ENCODE peak calls at places on chromosome 17, in four cellular contexts. S is heart left ventricle, L is suprapubic skin, T is astrocyte. R is an unnamed sample.

GRCh38 chr17:63974594-63975192 is 2.0 kb upstream of the SCN4A start:
- DNase-seq in S (peak; percentile 38), L (no peak), T (peak; percentile 58), R (no peak)

GRCh38 chr17:65936013-65936412 is 255.9 kb downstream of the CEP112 start:
- DNase-seq in S (no peak), L (no peak), T (peak; percentile 16), R (no peak)

GRCh38 chr17:52255347-52255746 is 96.8 kb upstream of the CA10 start:
- DNase-seq in S (no peak), L (no peak), T (no peak), R (no peak)

GRCh38 chr17:63490321-63490720 is 13.5 kb downstream of the ACE start:
- DNase-seq in S (no peak), L (no peak), T (no peak), R (no peak)

GRCh38 chr17:48843172-48843900 is 12.5 kb downstream of the CALCOCO2 start:
- DNase-seq in S (no peak), L (no peak), T (peak; percentile 63), R (no peak)

GRCh38 chr17:36546418-36547093 is 1.8 kb downstream of the GGNBP2 start:
- DNase-seq in S (no peak), L (no peak), T (no peak), R (no peak)

GRCh38 chr17:43880420-43880991 is 26.8 kb downstream of the MPP2 start:
- DNase-seq in S (no peak), L (no peak), T (no peak), R (no peak)

GRCh38 chr17:81448960-81449359 is 53.7 kb downstream of the BAHCC1 start:
- DNase-seq in S (no peak), L (no peak), T (no peak), R (no peak)

GRCh38 chr17:77254961-77255741 is 114.4 kb downstream of the SEC14L1 start:
- DNase-seq in S (no peak), L (no peak), T (peak; percentile 69), R (no peak)

GRCh38 chr17:6427284-6427781 is 7.6 kb downstream of the AIPL1 start:
- DNase-seq in S (no peak), L (no peak), T (peak; percentile 51), R (no peak)

GRCh38 chr17:73357981-73358380 is 46.2 kb upstream of the CDC42EP4 start:
- DNase-seq in S (no peak), L (no peak), T (no peak), R (no peak)

GRCh38 chr17:10821770-10822169 is 16.1 kb downstream of the PIRT start:
- DNase-seq in S (no peak), L (no peak), T (no peak), R (no peak)

GRCh38 chr17:37787055-37787720 is 42.3 kb upstream of the HNF1B start:
- DNase-seq in S (no peak), L (no peak), T (peak; percentile 59), R (no peak)

GRCh38 chr17:70581459-70581858 is 412.1 kb downstream of the KCNJ2 start:
- DNase-seq in S (no peak), L (no peak), T (no peak), R (no peak)

GRCh38 chr17:4631836-4632582 is 9.5 kb downstream of the ALOX15 start:
- DNase-seq in S (no peak), L (no peak), T (peak; percentile 15), R (no peak)

GRCh38 chr17:75430159-75430748 is 24.8 kb upstream of the GRB2 start:
- DNase-seq in S (no peak), L (no peak), T (peak; percentile 92), R (no peak)

GRCh38 chr17:4950075-4950756 is 703 bp upstream of the ENO3 start:
- DNase-seq in S (peak; percentile 89), L (peak; percentile 80), T (no peak), R (peak; percentile 70)

GRCh38 chr17:65055708-65056638 is 567 bp downstream of the GNA13 start:
- DNase-seq in S (peak; percentile 65), L (peak; percentile 87), T (peak; percentile 50), R (peak; percentile 69)

GRCh38 chr17:35900693-35901487 is 20.7 kb upstream of the CCL5 start:
- DNase-seq in S (no peak), L (no peak), T (no peak), R (no peak)

GRCh38 chr17:40260528-40260927 is 27.2 kb upstream of the CDC6 start:
- DNase-seq in S (no peak), L (no peak), T (no peak), R (no peak)

GRCh38 chr17:62581769-62582168 is 45.7 kb upstream of the MRC2 start:
- DNase-seq in S (no peak), L (no peak), T (no peak), R (no peak)

GRCh38 chr17:1939979-1940809 is 84.9 kb downstream of the RTN4RL1 start:
- DNase-seq in S (no peak), L (no peak), T (no peak), R (no peak)

GRCh38 chr17:3978421-3979275 is 14.4 kb upstream of the ATP2A3 start:
- DNase-seq in S (peak; percentile 58), L (no peak), T (no peak), R (peak; percentile 67)

GRCh38 chr17:27595208-27595607 is 35.8 kb upstream of the LGALS9 start:
- DNase-seq in S (no peak), L (no peak), T (no peak), R (no peak)

GRCh38 chr17:38453951-38454421 is 25.7 kb downstream of the ARHGAP23 start:
- DNase-seq in S (no peak), L (no peak), T (peak; percentile 37), R (no peak)

GRCh38 chr17:45367216-45367615 is 50.4 kb upstream of the MAP3K14 start:
- DNase-seq in S (no peak), L (peak; percentile 52), T (no peak), R (no peak)

GRCh38 chr17:15311996-15312395 is 29.4 kb downstream of the TEKT3 start:
- DNase-seq in S (no peak), L (no peak), T (no peak), R (no peak)

GRCh38 chr17:15912416-15912955 is 32.4 kb upstream of the ADORA2B start:
- DNase-seq in S (no peak), L (no peak), T (no peak), R (no peak)

GRCh38 chr17:13498184-13498583 is 103.5 kb downstream of the HS3ST3A1 start:
- DNase-seq in S (no peak), L (no peak), T (no peak), R (no peak)

GRCh38 chr17:37463039-37463438 is 26.7 kb upstream of the DUSP14 start:
- DNase-seq in S (no peak), L (no peak), T (no peak), R (no peak)

GRCh38 chr17:54835015-54835414 is 65.6 kb upstream of the TOM1L1 start:
- DNase-seq in S (no peak), L (no peak), T (no peak), R (no peak)

DNA sequence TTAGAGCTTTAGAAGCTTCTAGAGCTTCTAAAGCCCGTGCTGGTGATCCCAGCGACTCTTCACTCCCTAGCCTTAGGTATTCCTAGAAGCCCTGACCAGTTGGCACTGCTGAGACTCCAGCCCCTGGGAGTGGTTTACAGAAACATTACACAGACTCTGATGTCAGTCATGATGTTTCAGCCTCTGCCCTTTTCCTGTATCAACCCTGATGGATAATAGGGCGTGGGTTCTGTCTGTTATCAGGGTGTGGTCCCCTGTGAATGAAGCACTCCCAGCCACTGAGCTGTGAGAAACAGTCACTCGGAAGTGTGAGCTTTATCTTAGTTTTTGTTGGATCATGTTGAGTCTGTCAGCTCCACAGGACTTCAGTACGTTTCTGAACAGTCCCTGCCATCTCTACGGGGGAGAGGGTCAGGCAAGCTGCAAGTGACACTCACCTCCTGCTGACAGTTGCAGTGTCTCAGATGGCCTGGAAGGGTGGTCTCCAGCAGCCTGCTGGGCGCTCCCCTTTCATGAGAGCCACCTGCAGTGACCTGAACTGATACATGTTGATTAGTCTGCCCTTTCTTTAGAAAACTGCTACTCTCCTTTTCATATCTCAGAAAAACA is 12.8 kb downstream of the GOSR2 start:
- DNase-seq in S (no peak), L (no peak), T (peak; percentile 25), R (no peak)
- H3K36me3 ChIP-seq in S (peaks cover 100% of the 10 kb centered on the region), L (peaks cover 99% of the 10 kb centered on the region), T (peaks cover 84% of the 10 kb centered on the region), R (peaks cover 100% of the 10 kb centered on the region)

GRCh38 chr17:17215575-17215974 is 9.4 kb upstream of the PLD6 start:
- DNase-seq in S (no peak), L (no peak), T (no peak), R (no peak)
- H3K36me3 ChIP-seq in S (peaks cover 97% of the 10 kb centered on the region), L (peaks cover 97% of the 10 kb centered on the region), T (peaks cover 39% of the 10 kb centered on the region), R (peaks cover 6% of the 10 kb centered on the region)

GRCh38 chr17:29573871-29574731 is 5.6 kb downstream of the TP53I13 start:
- DNase-seq in S (no peak), L (no peak), T (no peak), R (peak; percentile 6)
- H3K36me3 ChIP-seq in S (peaks cover 57% of the 10 kb centered on the region), L (peaks cover 55% of the 10 kb centered on the region), T (no peaks in the 10 kb centered on the region), R (peaks cover 61% of the 10 kb centered on the region)

DNA sequence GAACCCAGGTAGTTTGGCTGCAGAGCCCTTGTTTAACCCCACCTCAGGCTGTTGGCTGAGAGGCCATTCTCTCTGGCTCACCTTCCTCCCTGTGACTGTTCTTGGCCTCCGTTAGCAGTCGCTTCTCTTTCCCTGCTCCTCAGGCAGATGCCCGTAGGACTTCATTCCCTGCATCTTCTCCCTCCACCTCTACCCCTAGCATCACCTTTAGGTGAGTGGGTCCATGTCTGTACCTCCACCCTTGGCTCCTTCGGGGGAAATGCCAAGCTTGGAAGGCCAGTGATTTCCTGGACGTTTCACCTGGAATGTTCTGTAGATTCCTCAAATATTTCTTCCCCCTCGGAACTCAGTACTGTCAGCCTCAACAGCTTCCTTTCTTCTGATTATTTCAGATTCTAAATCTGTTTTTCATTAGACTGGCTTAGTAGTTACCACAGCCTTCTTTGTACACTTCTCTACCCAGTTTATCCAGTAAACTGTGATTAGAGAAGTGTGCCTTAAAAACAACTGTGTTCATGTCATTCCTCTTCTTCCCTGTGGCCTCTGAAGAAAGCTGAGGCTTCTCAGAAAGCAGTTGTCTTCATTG is 227.9 kb downstream of the MSI2 start:
- DNase-seq in S (no peak), L (no peak), T (peak; percentile 68), R (no peak)
- H3K36me3 ChIP-seq in S (no peaks in the 10 kb centered on the region), L (no peaks in the 10 kb centered on the region), T (no peaks in the 10 kb centered on the region), R (no peaks in the 10 kb centered on the region)